ENCODE peak calls at places on chromosomes 3 and 15, in ten cellular contexts. H is ACHN; F is cerebellar nuclear complex; D is stimulated activated CD4-positive, alpha-beta T cell treated with anti-CD3 and anti-CD28 coated beads, TNF-alpha, amount 100 ng/mL, for 48 hours; N is CD4-positive, CD25-positive, alpha-beta regulatory T cell; R is NCI-H1092; T is NAMALWA; O is A549; I is SW480; Z is AML-193. V is an unnamed sample.
A peak's percentile ranks its signal among the peaks of the same experiment; 100 is the strongest.

GRCh38 chr3:45644467-45645201 is 44.6 kb upstream of the SACM1L start:
- DNase-seq in H (peak; percentile 69), F (no peak), D (no peak), N (no peak), R (no peak), T (no peak), O (peak; percentile 77), I (peak; percentile 10), Z (no peak), V (no peak)

GRCh38 chr15:58562135-58562534 is 130.3 kb downstream of the LIPC start:
- DNase-seq in H (no peak), F (no peak), D (no peak), N (no peak), R (peak; percentile 77), T (no peak), O (no peak), I (no peak), Z (no peak), V (no peak)

GRCh38 chr3:5165698-5166097 is 21.8 kb upstream of the EDEM1 start:
- DNase-seq in H (no peak), F (no peak), D (no peak), N (no peak), R (no peak), T (no peak), O (no peak), I (no peak), Z (no peak), V (no peak)

GRCh38 chr3:100978036-100978659 is 15.1 kb downstream of the ABI3BP start:
- DNase-seq in H (no peak), F (no peak), D (no peak), N (no peak), R (no peak), T (no peak), O (no peak), I (no peak), Z (no peak), V (no peak)

GRCh38 chr15:101479342-101479845 is 10.1 kb downstream of the PCSK6 start:
- DNase-seq in H (no peak), F (no peak), D (no peak), N (no peak), R (no peak), T (no peak), O (no peak), I (no peak), Z (no peak), V (no peak)

GRCh38 chr15:78828930-78829329 is 17.7 kb upstream of the ADAMTS7 start:
- DNase-seq in H (no peak), F (no peak), D (no peak), N (no peak), R (no peak), T (no peak), O (no peak), I (no peak), Z (no peak), V (no peak)

GRCh38 chr3:9033867-9034266 is 70.6 kb upstream of the RAD18 start:
- DNase-seq in H (no peak), F (no peak), D (no peak), N (no peak), R (no peak), T (no peak), O (no peak), I (no peak), Z (no peak), V (no peak)

GRCh38 chr3:8931342-8931741 is 31.9 kb downstream of the RAD18 start:
- DNase-seq in H (no peak), F (no peak), D (no peak), N (no peak), R (no peak), T (peak; percentile 5), O (no peak), I (no peak), Z (no peak), V (no peak)